ENCODE peak calls at places on chromosomes 4 and X, in six cellular contexts. One of them, this sample, is unnamed.

GRCh38 chr4:100190643-100191600 is 654 bp upstream of the DDIT4L start:
- DNase-seq in NCI-H1417 treated with DMSO at 0.1 percent for 48 hours: no peak
- DNase-seq in osteocyte: no peak
- DNase-seq in activated T-cell treated with anti-CD3 and anti-CD28 coated beads, Interleukin-2, amount 50 U/mL, for 72 hours: no peak
- DNase-seq in Kasumi-1: no peak
- DNase-seq in CD4-positive, CD25-positive, alpha-beta regulatory T cell: no peak
- DNase-seq in this sample: no peak

GRCh38 chr4:172758586-172759340 is 409.8 kb upstream of the GALNT7 start:
- DNase-seq in NCI-H1417 treated with DMSO at 0.1 percent for 48 hours: no peak
- DNase-seq in osteocyte: no peak
- DNase-seq in activated T-cell treated with anti-CD3 and anti-CD28 coated beads, Interleukin-2, amount 50 U/mL, for 72 hours: no peak
- DNase-seq in Kasumi-1: peak
- DNase-seq in CD4-positive, CD25-positive, alpha-beta regulatory T cell: no peak
- DNase-seq in this sample: no peak

GRCh38 chrX:13254076-13254785 is 65.6 kb downstream of the ATXN3L start:
- DNase-seq in NCI-H1417 treated with DMSO at 0.1 percent for 48 hours: no peak
- DNase-seq in osteocyte: no peak
- DNase-seq in activated T-cell treated with anti-CD3 and anti-CD28 coated beads, Interleukin-2, amount 50 U/mL, for 72 hours: peak
- DNase-seq in Kasumi-1: no peak
- DNase-seq in CD4-positive, CD25-positive, alpha-beta regulatory T cell: no peak
- DNase-seq in this sample: no peak

GRCh38 chr4:141425124-141425523 is 204.4 kb downstream of the ZNF330 start:
- DNase-seq in NCI-H1417 treated with DMSO at 0.1 percent for 48 hours: no peak
- DNase-seq in osteocyte: no peak
- DNase-seq in activated T-cell treated with anti-CD3 and anti-CD28 coated beads, Interleukin-2, amount 50 U/mL, for 72 hours: no peak
- DNase-seq in Kasumi-1: no peak
- DNase-seq in CD4-positive, CD25-positive, alpha-beta regulatory T cell: no peak
- DNase-seq in this sample: peak

GRCh38 chrX:70042399-70043371 is 7.1 kb downstream of the AWAT2 start:
- DNase-seq in NCI-H1417 treated with DMSO at 0.1 percent for 48 hours: no peak
- DNase-seq in osteocyte: peak
- DNase-seq in activated T-cell treated with anti-CD3 and anti-CD28 coated beads, Interleukin-2, amount 50 U/mL, for 72 hours: no peak
- DNase-seq in Kasumi-1: no peak
- DNase-seq in CD4-positive, CD25-positive, alpha-beta regulatory T cell: no peak
- DNase-seq in this sample: no peak

GRCh38 chr4:175386776-175387507 is 425.1 kb downstream of the GPM6A start:
- DNase-seq in NCI-H1417 treated with DMSO at 0.1 percent for 48 hours: no peak
- DNase-seq in osteocyte: no peak
- DNase-seq in activated T-cell treated with anti-CD3 and anti-CD28 coated beads, Interleukin-2, amount 50 U/mL, for 72 hours: no peak
- DNase-seq in Kasumi-1: no peak
- DNase-seq in CD4-positive, CD25-positive, alpha-beta regulatory T cell: no peak
- DNase-seq in this sample: no peak

GRCh38 chr4:80115368-80116181 is 42.5 kb upstream of the ANTXR2 start:
- DNase-seq in NCI-H1417 treated with DMSO at 0.1 percent for 48 hours: no peak
- DNase-seq in osteocyte: no peak
- DNase-seq in activated T-cell treated with anti-CD3 and anti-CD28 coated beads, Interleukin-2, amount 50 U/mL, for 72 hours: no peak
- DNase-seq in Kasumi-1: no peak
- DNase-seq in CD4-positive, CD25-positive, alpha-beta regulatory T cell: no peak
- DNase-seq in this sample: no peak

GRCh38 chrX:147913570-147913969 is 1.9 kb downstream of the FMR1 start:
- DNase-seq in NCI-H1417 treated with DMSO at 0.1 percent for 48 hours: no peak
- DNase-seq in osteocyte: no peak
- DNase-seq in activated T-cell treated with anti-CD3 and anti-CD28 coated beads, Interleukin-2, amount 50 U/mL, for 72 hours: no peak
- DNase-seq in Kasumi-1: no peak
- DNase-seq in CD4-positive, CD25-positive, alpha-beta regulatory T cell: no peak
- DNase-seq in this sample: no peak

GRCh38 chrX:12595746-12596145 is 195.5 kb upstream of the PRPS2 start:
- DNase-seq in NCI-H1417 treated with DMSO at 0.1 percent for 48 hours: no peak
- DNase-seq in osteocyte: no peak
- DNase-seq in activated T-cell treated with anti-CD3 and anti-CD28 coated beads, Interleukin-2, amount 50 U/mL, for 72 hours: no peak
- DNase-seq in Kasumi-1: no peak
- DNase-seq in CD4-positive, CD25-positive, alpha-beta regulatory T cell: no peak
- DNase-seq in this sample: no peak

GRCh38 chr4:154137320-154137905 is 348.5 kb upstream of the SFRP2 start:
- DNase-seq in NCI-H1417 treated with DMSO at 0.1 percent for 48 hours: no peak
- DNase-seq in osteocyte: no peak
- DNase-seq in activated T-cell treated with anti-CD3 and anti-CD28 coated beads, Interleukin-2, amount 50 U/mL, for 72 hours: no peak
- DNase-seq in Kasumi-1: no peak
- DNase-seq in CD4-positive, CD25-positive, alpha-beta regulatory T cell: no peak
- DNase-seq in this sample: no peak

GRCh38 chr4:81084624-81085023 is 54.1 kb downstream of the BMP3 start:
- DNase-seq in NCI-H1417 treated with DMSO at 0.1 percent for 48 hours: no peak
- DNase-seq in osteocyte: no peak
- DNase-seq in activated T-cell treated with anti-CD3 and anti-CD28 coated beads, Interleukin-2, amount 50 U/mL, for 72 hours: no peak
- DNase-seq in Kasumi-1: no peak
- DNase-seq in CD4-positive, CD25-positive, alpha-beta regulatory T cell: no peak
- DNase-seq in this sample: no peak

GRCh38 chr4:159317203-159317602 is 214.3 kb downstream of the RAPGEF2 start:
- DNase-seq in NCI-H1417 treated with DMSO at 0.1 percent for 48 hours: no peak
- DNase-seq in osteocyte: no peak
- DNase-seq in activated T-cell treated with anti-CD3 and anti-CD28 coated beads, Interleukin-2, amount 50 U/mL, for 72 hours: no peak
- DNase-seq in Kasumi-1: no peak
- DNase-seq in CD4-positive, CD25-positive, alpha-beta regulatory T cell: no peak
- DNase-seq in this sample: no peak

GRCh38 chr4:97142405-97142804 is 1000.9 kb downstream of the STPG2 start:
- DNase-seq in NCI-H1417 treated with DMSO at 0.1 percent for 48 hours: no peak
- DNase-seq in osteocyte: no peak
- DNase-seq in activated T-cell treated with anti-CD3 and anti-CD28 coated beads, Interleukin-2, amount 50 U/mL, for 72 hours: no peak
- DNase-seq in Kasumi-1: no peak
- DNase-seq in CD4-positive, CD25-positive, alpha-beta regulatory T cell: no peak
- DNase-seq in this sample: no peak

GRCh38 chrX:40130207-40130606 is 32.4 kb upstream of the BCOR start:
- DNase-seq in NCI-H1417 treated with DMSO at 0.1 percent for 48 hours: no peak
- DNase-seq in osteocyte: no peak
- DNase-seq in activated T-cell treated with anti-CD3 and anti-CD28 coated beads, Interleukin-2, amount 50 U/mL, for 72 hours: no peak
- DNase-seq in Kasumi-1: no peak
- DNase-seq in CD4-positive, CD25-positive, alpha-beta regulatory T cell: no peak
- DNase-seq in this sample: no peak

GRCh38 chr4:148447672-148448071 is 5.5 kb upstream of the NR3C2 start:
- DNase-seq in NCI-H1417 treated with DMSO at 0.1 percent for 48 hours: no peak
- DNase-seq in osteocyte: no peak
- DNase-seq in activated T-cell treated with anti-CD3 and anti-CD28 coated beads, Interleukin-2, amount 50 U/mL, for 72 hours: no peak
- DNase-seq in Kasumi-1: no peak
- DNase-seq in CD4-positive, CD25-positive, alpha-beta regulatory T cell: peak
- DNase-seq in this sample: no peak

GRCh38 chrX:54482839-54483593 is 13.0 kb downstream of the FGD1 start:
- DNase-seq in NCI-H1417 treated with DMSO at 0.1 percent for 48 hours: no peak
- DNase-seq in osteocyte: no peak
- DNase-seq in activated T-cell treated with anti-CD3 and anti-CD28 coated beads, Interleukin-2, amount 50 U/mL, for 72 hours: no peak
- DNase-seq in Kasumi-1: no peak
- DNase-seq in CD4-positive, CD25-positive, alpha-beta regulatory T cell: no peak
- DNase-seq in this sample: no peak

GRCh38 chr4:10007436-10007740 is 13.9 kb downstream of the SLC2A9 start:
- DNase-seq in NCI-H1417 treated with DMSO at 0.1 percent for 48 hours: no peak
- DNase-seq in osteocyte: no peak
- DNase-seq in activated T-cell treated with anti-CD3 and anti-CD28 coated beads, Interleukin-2, amount 50 U/mL, for 72 hours: peak
- DNase-seq in Kasumi-1: no peak
- DNase-seq in CD4-positive, CD25-positive, alpha-beta regulatory T cell: no peak
- DNase-seq in this sample: no peak